ENCODE peak calls at places on chromosomes 3 and 15, in four cellular contexts. S is HepG2, V is A549, G is IMR-90. R is an unnamed sample.

GRCh38 chr3:148042663-148043445 is 633.7 kb downstream of the ZIC1 start:
- DNase-seq in S (no peak), V (no peak), G (peak), R (peak)

GRCh38 chr3:142046320-142047020 is 102.9 kb downstream of the TFDP2 start:
- DNase-seq in S (no peak), V (no peak), G (no peak), R (no peak)

GRCh38 chr3:168511428-168512014 is 415.8 kb upstream of the GOLIM4 start:
- DNase-seq in S (no peak), V (peak), G (peak), R (peak)

GRCh38 chr3:117645561-117646242 is 936.1 kb downstream of the TUSC7 start:
- DNase-seq in S (no peak), V (no peak), G (peak), R (no peak)

GRCh38 chr3:183824761-183825379 is 507 bp downstream of the MAP6D1 start:
- DNase-seq in S (no peak), V (no peak), G (no peak), R (peak)

GRCh38 chr15:84081391-84082168 is 154.0 kb upstream of the GOLGA6L4 start:
- DNase-seq in S (no peak), V (no peak), G (no peak), R (no peak)

GRCh38 chr3:183278479-183279088 is 25.5 kb downstream of the B3GNT5 start:
- DNase-seq in S (no peak), V (peak), G (no peak), R (no peak)

GRCh38 chr15:65326109-65326508 is 21.6 kb downstream of the RNU5B-1 start:
- DNase-seq in S (no peak), V (no peak), G (no peak), R (peak)

GRCh38 chr3:197674741-197675567 is 61.8 kb downstream of the RUBCN start:
- DNase-seq in S (no peak), V (no peak), G (no peak), R (no peak)

DNA sequence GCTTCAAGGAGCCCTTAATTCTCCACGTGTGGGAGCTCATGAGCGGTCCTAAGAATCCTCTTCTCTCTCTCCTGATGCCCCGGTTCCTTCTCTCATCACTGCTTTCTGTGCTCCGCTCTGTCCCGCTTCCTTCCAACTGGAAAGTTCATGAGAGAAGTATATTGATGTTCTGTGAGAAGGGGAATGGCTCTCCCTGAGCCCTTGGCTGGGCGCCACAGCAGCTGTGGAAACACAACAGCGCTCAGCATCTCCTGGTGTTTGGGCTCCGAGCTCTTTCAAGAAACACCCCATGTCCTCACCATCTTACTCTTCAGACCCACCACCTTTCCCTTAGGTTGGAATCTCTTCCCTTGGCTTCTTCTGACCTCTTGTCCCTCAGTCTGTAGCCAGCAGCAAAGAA is 161.7 kb downstream of the VGLL4 start:
- DNase-seq in S (no peak), V (no peak), G (peak), R (no peak)
- TF ChIP-seq RAD21 in S (no peak), V (no peak), G (no peak), R (no peak)

GRCh38 chr3:23264413-23264812 is 61.3 kb downstream of the UBE2E2 start:
- DNase-seq in S (no peak), V (no peak), G (peak), R (no peak)
- TF ChIP-seq RAD21 in S (no peak), V (no peak), G (no peak), R (no peak)

DNA sequence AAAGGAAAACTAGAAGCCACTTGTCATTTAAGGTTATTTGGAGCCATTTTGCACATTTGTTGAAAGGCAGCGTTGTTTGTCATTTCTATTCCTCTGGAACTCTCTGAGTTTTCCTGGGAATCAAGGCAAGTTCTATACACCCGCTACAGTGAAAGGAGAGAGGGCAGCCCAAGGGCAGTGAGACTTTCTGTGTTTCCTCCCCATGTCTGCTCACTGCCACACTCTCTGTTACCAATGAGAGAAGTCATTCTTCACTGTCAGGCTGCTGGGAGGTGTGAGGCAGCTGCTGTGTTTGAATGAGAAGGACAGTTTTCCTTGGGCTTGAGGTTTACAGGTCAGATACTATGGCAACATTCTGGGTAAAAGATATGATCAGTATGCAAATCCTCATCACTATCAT is 36.0 kb downstream of the ATP13A5 start:
- DNase-seq in S (no peak), V (no peak), G (no peak), R (no peak)
- TF ChIP-seq RAD21 in S (no peak), V (no peak), G (no peak), R (no peak)

GRCh38 chr3:52843116-52843865 is 8.5 kb upstream of the MUSTN1 start:
- DNase-seq in S (no peak), V (no peak), G (no peak), R (no peak)
- TF ChIP-seq RAD21 in S (no peak), V (no peak), G (no peak), R (no peak)

GRCh38 chr3:101803939-101804338 is 24.9 kb downstream of the NXPE3 start:
- DNase-seq in S (no peak), V (no peak), G (no peak), R (no peak)

GRCh38 chr3:101802179-101802578 is 23.2 kb downstream of the NXPE3 start:
- DNase-seq in S (peak), V (no peak), G (no peak), R (no peak)

GRCh38 chr3:101801174-101801573 is 22.2 kb downstream of the NXPE3 start:
- DNase-seq in S (no peak), V (no peak), G (no peak), R (no peak)

GRCh38 chr3:101806491-101806890 is 27.5 kb downstream of the NXPE3 start:
- DNase-seq in S (no peak), V (no peak), G (no peak), R (no peak)

GRCh38 chr3:101803152-101803782 is 24.3 kb downstream of the NXPE3 start:
- DNase-seq in S (peak), V (peak), G (peak), R (peak)
- TF ChIP-seq RAD21 in S (peak), V (peak), G (peak), R (peak)

DNA sequence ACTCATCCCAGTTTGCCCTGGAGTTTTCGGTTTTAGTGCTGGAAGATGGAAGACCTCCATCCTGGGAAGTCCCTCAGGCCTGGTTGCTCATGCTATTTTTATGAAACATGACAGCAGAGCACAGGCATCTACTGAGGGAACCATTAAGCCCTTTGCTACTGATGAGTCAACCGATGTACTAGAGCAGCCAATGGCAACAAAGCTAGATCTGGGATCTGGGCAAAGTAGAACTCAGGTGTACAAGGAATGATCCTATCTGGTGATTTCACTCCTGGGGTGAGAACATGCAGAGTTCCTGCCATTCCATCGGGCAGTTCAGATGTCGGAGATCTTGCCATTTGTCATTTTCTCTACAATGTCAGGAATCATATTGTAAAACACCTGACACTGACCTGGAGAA is 166.2 kb upstream of the NSMCE3 start:
- DNase-seq in S (no peak), V (no peak), G (no peak), R (no peak)
- TF ChIP-seq RAD21 in S (no peak), V (no peak), G (no peak), R (no peak)

R was measured in SK-N-SH.